ENCODE peak calls at places on chromosomes 16 and 17, in six cellular contexts. P is neural progenitor cell; F is coronary artery; C is NCI-H1092 treated with DMSO at 0.1 percent for 48 hours; A is fibroblast of lung; I is CD4-positive, alpha-beta T cell. T is an unnamed sample.

GRCh38 chr16:3654249-3654991 is at the start of gene DNASE1:
- DNase-seq in P (peak), A (peak), F (peak), C (peak), I (peak), T (no peak)

GRCh38 chr17:48646183-48647102 is 20.3 kb upstream of the HOXB9 start:
- DNase-seq in F (no peak), I (peak), P (peak), A (no peak), C (no peak), T (no peak)

GRCh38 chr17:80432350-80432955 is 17.5 kb downstream of the ENDOV start:
- DNase-seq in I (no peak), P (no peak), C (no peak), A (no peak), F (no peak), T (no peak)

GRCh38 chr17:63916566-63917185 is 2.0 kb downstream of the GH1 start:
- DNase-seq in A (no peak), P (no peak), F (no peak), C (no peak), I (no peak), T (no peak)

GRCh38 chr16:4511441-4512082 is 27.0 kb downstream of the CDIP1 start:
- DNase-seq in C (peak), P (peak), I (no peak), F (no peak), A (peak), T (no peak)

GRCh38 chr16:60091076-60091475 is 1357.0 kb upstream of the GOT2 start:
- DNase-seq in C (no peak), A (no peak), P (no peak), I (no peak), F (no peak), T (no peak)

GRCh38 chr16:56789360-56789759 is 59.4 kb downstream of the NUP93 start:
- DNase-seq in I (no peak), F (no peak), P (no peak), A (peak), C (peak), T (peak)

GRCh38 chr17:40022497-40022896 is 7.3 kb downstream of the CSF3 start:
- DNase-seq in F (no peak), A (no peak), P (no peak), C (no peak), I (no peak), T (no peak)

GRCh38 chr17:6047966-6048365 is 22.2 kb upstream of the WSCD1 start:
- DNase-seq in P (no peak), F (no peak), I (no peak), C (no peak), A (no peak), T (no peak)

GRCh38 chr16:87465306-87465705 is 27.5 kb downstream of the ZCCHC14 start:
- DNase-seq in A (peak), C (no peak), F (peak), P (no peak), I (no peak), T (peak)

GRCh38 chr16:89187337-89188063 is 12.8 kb downstream of the SLC22A31 start:
- DNase-seq in A (peak), F (no peak), P (peak), I (no peak), C (no peak), T (no peak)

GRCh38 chr17:50132104-50132794 is 2.3 kb upstream of the SAMD14 start:
- DNase-seq in P (no peak), C (no peak), F (no peak), A (no peak), I (no peak), T (no peak)

GRCh38 chr17:78568494-78569115 is 8.6 kb downstream of the DNAH17 start:
- DNase-seq in P (no peak), F (no peak), A (peak), I (no peak), C (no peak), T (no peak)

GRCh38 chr17:80361495-80362220 is 53.3 kb upstream of the ENDOV start:
- DNase-seq in I (no peak), F (no peak), C (no peak), P (peak), A (peak), T (no peak)

GRCh38 chr16:57012353-57012752 is 23.0 kb downstream of the NLRC5 start:
- DNase-seq in A (no peak), F (no peak), C (no peak), I (peak), P (peak), T (no peak)

GRCh38 chr17:38908676-38909181 is 16.7 kb upstream of the LASP1NB start:
- DNase-seq in C (no peak), I (no peak), F (peak), A (no peak), P (no peak), T (no peak)

GRCh38 chr17:67310406-67310805 is 56.0 kb downstream of the PSMD12 start:
- DNase-seq in A (no peak), C (no peak), I (no peak), P (no peak), F (no peak), T (no peak)

GRCh38 chr16:68754117-68754792 is 17.2 kb downstream of the CDH1 start:
- DNase-seq in C (no peak), A (no peak), F (no peak), I (no peak), P (no peak), T (no peak)

GRCh38 chr17:30363715-30364202 is 15.0 kb upstream of the CPD start:
- DNase-seq in I (peak), F (no peak), C (no peak), P (no peak), A (peak), T (no peak)

GRCh38 chr17:10737168-10737622 is 7.4 kb upstream of the TMEM220 start:
- DNase-seq in C (peak), F (no peak), P (peak), I (peak), A (peak), T (no peak)

GRCh38 chr16:69930117-69930776 is 20.9 kb upstream of the CLEC18A start:
- DNase-seq in A (peak), I (no peak), P (peak), F (peak), C (peak), T (no peak)

GRCh38 chr17:22267019-22267418 is 574.7 kb downstream of the KCNJ18 start:
- DNase-seq in A (no peak), I (no peak), C (no peak), P (no peak), F (no peak), T (no peak)

GRCh38 chr16:4936991-4937781 is at the start of gene PPL:
- DNase-seq in A (no peak), C (peak), F (no peak), P (peak), I (no peak), T (peak)

GRCh38 chr16:48246066-48246465 is 1.3 kb downstream of the ABCC11 start:
- DNase-seq in P (no peak), F (no peak), A (peak), I (no peak), C (no peak), T (no peak)

GRCh38 chr17:45792437-45792836 is 8.3 kb downstream of the CRHR1 start:
- DNase-seq in P (no peak), A (no peak), I (no peak), F (no peak), C (no peak), T (no peak)

GRCh38 chr17:53950858-53951250 is 128.1 kb downstream of the KIF2B start:
- DNase-seq in P (no peak), I (no peak), C (no peak), A (no peak), F (no peak), T (no peak)

GRCh38 chr17:49851387-49852291 is 3.8 kb upstream of the TAC4 start:
- DNase-seq in I (peak), F (no peak), C (peak), A (peak), P (peak), T (no peak)

GRCh38 chr16:728131-728889 is 1.4 kb downstream of the HAGHL start:
- DNase-seq in C (no peak), I (peak), A (peak), F (no peak), P (peak), T (no peak)

GRCh38 chr16:68980695-68981315 is 124.6 kb upstream of the HAS3 start:
- DNase-seq in F (no peak), A (no peak), I (no peak), P (no peak), C (no peak), T (no peak)

GRCh38 chr16:87202346-87202745 is 114.8 kb downstream of the C16orf95 start:
- DNase-seq in F (no peak), I (no peak), C (no peak), P (no peak), A (peak), T (no peak)

GRCh38 chr17:82436601-82437324 is 13.8 kb downstream of the CYBC1 start:
- DNase-seq in A (no peak), P (no peak), C (no peak), F (no peak), I (no peak), T (no peak)

GRCh38 chr16:7513429-7513828 is 180.8 kb downstream of the RBFOX1 start:
- DNase-seq in I (no peak), C (no peak), F (no peak), P (no peak), A (no peak), T (no peak)

GRCh38 chr17:51351090-51351489 is 90.7 kb downstream of the UTP18 start:
- DNase-seq in P (peak), F (no peak), C (no peak), A (no peak), I (no peak), T (no peak)

GRCh38 chr17:47949951-47950350 is 7.7 kb downstream of the PRR15L start:
- DNase-seq in I (no peak), C (no peak), P (no peak), A (no peak), F (no peak), T (no peak)

GRCh38 chr17:19567216-19568015 is 33.8 kb downstream of the SLC47A1 start:
- DNase-seq in P (no peak), F (no peak), C (no peak), A (no peak), I (no peak), T (no peak)

GRCh38 chr16:89257281-89257731 is 39.8 kb downstream of the ZNF778 start:
- DNase-seq in C (peak), I (no peak), A (no peak), P (peak), F (no peak), T (no peak)

GRCh38 chr17:7191069-7191468 is 11.9 kb upstream of the ASGR1 start:
- DNase-seq in P (no peak), F (no peak), I (no peak), A (no peak), C (no peak), T (no peak)

GRCh38 chr16:14320406-14320805 is 249.3 kb downstream of the MRTFB start:
- DNase-seq in I (no peak), P (no peak), A (no peak), F (no peak), C (no peak), T (no peak)

GRCh38 chr16:67391424-67392300 is 1.6 kb downstream of the TPPP3 start:
- DNase-seq in F (no peak), A (no peak), I (no peak), C (peak), P (no peak), T (no peak)

GRCh38 chr16:60905806-60906205 is 1130.4 kb downstream of the CDH8 start:
- DNase-seq in I (no peak), P (peak), F (no peak), C (no peak), A (no peak), T (no peak)